ENCODE peak calls at places on chromosomes 11 and 22, in five cellular contexts. One of them, this sample, is unnamed.

GRCh38 chr11:68031136-68031459 is 617 bp downstream of the NDUFS8 start:
- DNase-seq in K562: no peak
- DNase-seq in HepG2: no peak
- DNase-seq in SK-N-SH: no peak
- DNase-seq in GM12878: no peak
- DNase-seq in this sample: no peak

GRCh38 chr11:36577373-36577772 is 9.6 kb downstream of the RAG1 start:
- DNase-seq in SK-N-SH: no peak
- DNase-seq in K562: no peak
- DNase-seq in GM12878: no peak
- DNase-seq in HepG2: no peak
- DNase-seq in this sample: no peak

GRCh38 chr22:21064917-21065864 is 19.4 kb downstream of the LRRC74B start:
- DNase-seq in GM12878: no peak
- DNase-seq in SK-N-SH: no peak
- DNase-seq in K562: peak
- DNase-seq in HepG2: no peak
- DNase-seq in this sample: no peak

GRCh38 chr11:31981457-31981856 is 109.4 kb upstream of the RCN1 start:
- DNase-seq in K562: no peak
- DNase-seq in SK-N-SH: no peak
- DNase-seq in HepG2: no peak
- DNase-seq in GM12878: no peak
- DNase-seq in this sample: no peak

GRCh38 chr11:120712862-120713770 is 201.6 kb downstream of the GRIK4 start:
- DNase-seq in GM12878: no peak
- DNase-seq in HepG2: no peak
- DNase-seq in SK-N-SH: no peak
- DNase-seq in K562: no peak
- DNase-seq in this sample: no peak

GRCh38 chr11:96708469-96708868 is 318.7 kb downstream of the JRKL start:
- DNase-seq in GM12878: no peak
- DNase-seq in SK-N-SH: no peak
- DNase-seq in K562: no peak
- DNase-seq in HepG2: no peak
- DNase-seq in this sample: no peak

GRCh38 chr11:10455637-10456487 is 798 bp downstream of the AMPD3 start:
- DNase-seq in K562: peak
- DNase-seq in SK-N-SH: peak
- DNase-seq in GM12878: peak
- DNase-seq in HepG2: peak
- DNase-seq in this sample: peak

GRCh38 chr11:62689421-62690183 is at the start of gene LRRN4CL:
- DNase-seq in SK-N-SH: peak
- DNase-seq in GM12878: no peak
- DNase-seq in HepG2: no peak
- DNase-seq in K562: no peak
- DNase-seq in this sample: no peak

GRCh38 chr11:126925321-126926093 is 75.1 kb downstream of the KIRREL3 start:
- DNase-seq in K562: no peak
- DNase-seq in HepG2: no peak
- DNase-seq in GM12878: no peak
- DNase-seq in SK-N-SH: no peak
- DNase-seq in this sample: no peak

GRCh38 chr11:92384316-92384715 is 159.7 kb downstream of the FAT3 start:
- DNase-seq in HepG2: no peak
- DNase-seq in K562: no peak
- DNase-seq in SK-N-SH: peak
- DNase-seq in GM12878: no peak
- DNase-seq in this sample: no peak

GRCh38 chr11:123168236-123168635 is 26.8 kb downstream of the CLMP start:
- DNase-seq in HepG2: no peak
- DNase-seq in K562: no peak
- DNase-seq in SK-N-SH: no peak
- DNase-seq in GM12878: no peak
- DNase-seq in this sample: no peak

GRCh38 chr11:123168955-123169484 is 26.0 kb downstream of the CLMP start:
- DNase-seq in SK-N-SH: no peak
- DNase-seq in K562: no peak
- DNase-seq in GM12878: no peak
- DNase-seq in HepG2: no peak
- DNase-seq in this sample: no peak

GRCh38 chr11:123163621-123164020 is 31.4 kb downstream of the CLMP start:
- DNase-seq in SK-N-SH: no peak
- DNase-seq in GM12878: no peak
- DNase-seq in K562: no peak
- DNase-seq in HepG2: no peak
- DNase-seq in this sample: no peak

GRCh38 chr11:123164732-123165450 is 30.2 kb downstream of the CLMP start:
- DNase-seq in K562: no peak
- DNase-seq in HepG2: no peak
- DNase-seq in SK-N-SH: no peak
- DNase-seq in GM12878: no peak
- DNase-seq in this sample: no peak

GRCh38 chr11:123166095-123166559 is 28.9 kb downstream of the CLMP start:
- DNase-seq in K562: peak
- DNase-seq in SK-N-SH: peak
- DNase-seq in HepG2: no peak
- DNase-seq in GM12878: no peak
- DNase-seq in this sample: no peak
- TF ChIP-seq GABPA in K562: no peak
- TF ChIP-seq GABPA in SK-N-SH: no peak
- TF ChIP-seq GABPA in HepG2: no peak
- TF ChIP-seq GABPA in GM12878: no peak
- TF ChIP-seq GABPA in this sample: no peak

DNA sequence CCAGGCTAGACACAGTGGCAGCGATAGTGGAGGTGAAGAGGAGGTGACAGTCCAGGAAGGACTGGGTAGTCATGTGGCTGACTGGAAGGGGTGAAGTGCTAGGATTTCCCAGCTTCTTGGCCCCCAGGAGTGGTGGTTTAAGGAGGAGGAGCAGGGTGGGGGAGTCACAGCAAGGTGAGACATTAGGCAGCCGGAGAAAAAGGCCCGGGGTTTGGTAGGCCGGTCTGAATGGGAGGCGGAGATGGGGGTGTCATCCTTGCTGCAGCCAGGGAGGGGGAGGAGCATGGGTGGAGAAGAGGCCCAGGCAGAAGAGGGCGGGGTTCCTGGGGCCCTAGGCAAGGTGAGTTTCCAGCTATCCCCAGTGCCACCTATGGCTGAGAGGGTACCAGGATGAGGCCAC is 6.1 kb downstream of the SIPA1 start:
- DNase-seq in HepG2: no peak
- DNase-seq in GM12878: no peak
- DNase-seq in SK-N-SH: no peak
- DNase-seq in K562: peak
- DNase-seq in this sample: no peak
- TF ChIP-seq REST in HepG2: no peak
- TF ChIP-seq REST in GM12878: no peak
- TF ChIP-seq REST in SK-N-SH: no peak
- TF ChIP-seq REST in K562: no peak
- TF ChIP-seq REST in this sample: no peak

DNA sequence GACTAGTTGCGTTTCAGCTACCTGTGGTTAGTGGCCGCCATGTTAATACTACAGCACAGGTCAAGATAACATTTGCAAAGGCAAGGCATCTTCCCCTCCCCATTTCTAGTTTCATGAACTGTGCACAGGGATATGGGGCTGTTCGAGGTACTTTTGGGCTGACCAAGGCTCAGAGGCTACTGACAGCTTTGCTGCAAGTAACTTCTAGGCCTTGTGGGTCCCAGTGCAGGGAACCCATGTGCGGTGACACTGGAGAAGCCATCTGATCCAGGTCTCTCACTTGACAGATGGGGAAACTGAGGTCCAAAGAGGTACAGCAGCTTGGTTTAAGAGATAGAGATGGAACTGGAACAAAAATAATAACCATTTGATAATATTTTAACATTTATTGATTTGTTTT is 13.6 kb downstream of the TIMP3 start:
- DNase-seq in K562: no peak
- DNase-seq in HepG2: no peak
- DNase-seq in GM12878: no peak
- DNase-seq in SK-N-SH: no peak
- DNase-seq in this sample: no peak
- TF ChIP-seq POLR2AphosphoS5 in K562: no peak
- TF ChIP-seq POLR2AphosphoS5 in HepG2: no peak
- TF ChIP-seq POLR2AphosphoS5 in GM12878: no peak
- TF ChIP-seq POLR2AphosphoS5 in SK-N-SH: no peak
- TF ChIP-seq POLR2AphosphoS5 in this sample: no peak

DNA sequence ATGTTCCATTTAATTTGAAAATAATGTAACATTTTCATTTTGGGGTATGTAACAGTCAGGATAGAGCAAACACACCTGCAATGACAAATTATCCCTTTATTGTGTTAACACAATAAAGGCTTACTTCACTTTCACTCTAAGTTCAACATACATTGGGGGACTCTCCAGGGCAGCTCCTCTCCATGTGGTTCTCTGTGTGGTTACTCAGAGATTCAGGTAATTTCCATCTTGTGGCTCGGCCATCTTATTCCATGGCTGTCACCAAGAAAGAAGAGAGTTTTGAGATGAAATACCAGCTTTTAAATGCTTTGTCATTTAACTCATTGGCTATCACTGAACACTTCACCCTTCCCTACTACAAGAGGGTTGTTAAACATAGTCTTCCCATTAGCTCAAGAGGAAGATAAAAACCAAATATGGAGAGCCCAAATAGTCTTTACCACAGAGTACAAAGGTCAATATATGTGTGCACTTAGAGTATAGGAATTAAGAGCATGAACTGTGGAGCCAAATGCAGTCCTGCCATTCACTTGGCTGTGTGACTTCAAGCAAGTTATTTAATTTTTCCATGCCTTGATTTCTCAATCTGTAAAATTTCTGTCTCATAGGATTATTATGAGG is 10.6 kb upstream of the TPH1 start:
- DNase-seq in HepG2: peak
- DNase-seq in SK-N-SH: no peak
- DNase-seq in K562: no peak
- DNase-seq in GM12878: peak
- DNase-seq in this sample: no peak
- TF ChIP-seq GABPA in HepG2: no peak
- TF ChIP-seq GABPA in SK-N-SH: no peak
- TF ChIP-seq GABPA in K562: no peak
- TF ChIP-seq GABPA in GM12878: no peak
- TF ChIP-seq GABPA in this sample: no peak

GRCh38 chr22:19016081-19016480 is 80.0 kb upstream of the PRODH start:
- DNase-seq in GM12878: no peak
- DNase-seq in K562: peak
- DNase-seq in HepG2: no peak
- DNase-seq in SK-N-SH: no peak
- DNase-seq in this sample: no peak
- TF ChIP-seq REST in GM12878: no peak
- TF ChIP-seq REST in K562: no peak
- TF ChIP-seq REST in HepG2: no peak
- TF ChIP-seq REST in SK-N-SH: no peak
- TF ChIP-seq REST in this sample: no peak

GRCh38 chr11:118156531-118157185 is 4.0 kb upstream of the SCN4B start:
- DNase-seq in GM12878: no peak
- DNase-seq in K562: peak
- DNase-seq in HepG2: no peak
- DNase-seq in SK-N-SH: peak
- DNase-seq in this sample: no peak
- TF ChIP-seq POLR2AphosphoS5 in GM12878: no peak
- TF ChIP-seq POLR2AphosphoS5 in K562: no peak
- TF ChIP-seq POLR2AphosphoS5 in HepG2: no peak
- TF ChIP-seq POLR2AphosphoS5 in SK-N-SH: no peak
- TF ChIP-seq POLR2AphosphoS5 in this sample: no peak

DNA sequence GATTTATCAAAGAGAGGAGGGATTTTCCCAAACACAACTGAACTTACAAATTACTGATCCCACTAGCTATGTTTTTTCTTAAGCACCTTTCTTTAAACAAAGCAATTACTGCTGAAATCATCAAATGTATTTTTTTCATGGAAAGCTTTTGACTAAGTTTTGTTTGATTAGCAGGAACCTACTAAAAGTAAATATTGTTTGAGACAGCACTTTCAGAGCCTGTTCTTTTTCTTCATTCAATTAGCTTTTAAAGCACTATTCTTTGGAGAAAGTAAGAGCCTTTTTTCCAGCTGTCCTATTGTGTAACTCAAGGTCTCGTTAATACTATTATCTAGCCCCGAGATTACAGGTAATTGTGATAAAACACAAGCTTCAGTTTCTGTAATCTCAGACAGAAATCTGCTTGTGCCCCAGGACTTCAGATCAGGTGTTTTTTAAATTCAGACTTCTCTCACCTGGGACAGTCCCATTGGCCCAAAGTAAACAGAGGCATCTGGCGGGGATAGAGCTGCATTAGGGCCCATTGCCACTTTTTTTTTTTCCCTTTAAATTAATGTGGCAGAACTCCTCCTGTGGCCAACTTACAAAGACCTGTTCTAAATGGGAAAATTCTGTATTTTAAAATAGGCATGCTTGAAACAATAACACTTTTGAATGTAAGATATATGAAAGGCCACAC is 11.0 kb downstream of the CSTPP1 start:
- DNase-seq in HepG2: no peak
- DNase-seq in K562: no peak
- DNase-seq in GM12878: no peak
- DNase-seq in SK-N-SH: no peak
- DNase-seq in this sample: no peak
- TF ChIP-seq GABPA in HepG2: no peak
- TF ChIP-seq GABPA in K562: no peak
- TF ChIP-seq GABPA in GM12878: no peak
- TF ChIP-seq GABPA in SK-N-SH: no peak
- TF ChIP-seq GABPA in this sample: no peak